ENCODE peak calls at places on chromosomes 4 and X, in ten cellular contexts. R is coronary artery, N is GM20000, V is fibroblast of pulmonary artery, P is astrocyte of the spinal cord, Z is cardiac fibroblast, I is choroid plexus epithelial cell, W is H9, O is spleen, K is RWPE1. Y is an unnamed sample.

GRCh38 chr4:145492376-145492775 is 10.7 kb downstream of the SMAD1 start:
- DNase-seq in R (no peak), N (no peak), V (no peak), P (no peak), Z (no peak), I (no peak), W (no peak), O (no peak), K (no peak), Y (no peak)

GRCh38 chr4:499563-499962 is 553 bp downstream of the PIGG start:
- DNase-seq in R (no peak), N (no peak), V (no peak), P (no peak), Z (no peak), I (no peak), W (no peak), O (no peak), K (no peak), Y (no peak)

GRCh38 chr4:104756837-104757236 is 262.1 kb upstream of the CXXC4 start:
- DNase-seq in R (no peak), N (no peak), V (no peak), P (no peak), Z (no peak), I (no peak), W (no peak), O (no peak), K (no peak), Y (no peak)

GRCh38 chr4:17807446-17807845 is 3.1 kb downstream of the DCAF16 start:
- DNase-seq in R (no peak), N (no peak), V (no peak), P (no peak), Z (peak), I (peak), W (no peak), O (no peak), K (no peak), Y (no peak)

GRCh38 chr4:113837397-113837796 is 75.9 kb upstream of the CAMK2D start:
- DNase-seq in R (no peak), N (peak), V (peak), P (peak), Z (peak), I (peak), W (no peak), O (no peak), K (peak), Y (peak)

GRCh38 chrX:85859426-85859825 is 187.9 kb downstream of the CHM start:
- DNase-seq in R (no peak), N (no peak), V (peak), P (no peak), Z (peak), I (peak), W (no peak), O (no peak), K (no peak), Y (no peak)

GRCh38 chr4:97998203-97998602 is 145.1 kb downstream of the STPG2 start:
- DNase-seq in R (no peak), N (no peak), V (no peak), P (no peak), Z (no peak), I (no peak), W (no peak), O (no peak), K (no peak), Y (no peak)

GRCh38 chrX:13126785-13127184 is 82.4 kb upstream of the FAM9C start:
- DNase-seq in R (no peak), N (no peak), V (peak), P (no peak), Z (peak), I (no peak), W (no peak), O (no peak), K (no peak), Y (no peak)

GRCh38 chr4:166017804-166018203 is 144.8 kb downstream of the TLL1 start:
- DNase-seq in R (no peak), N (no peak), V (no peak), P (peak), Z (no peak), I (no peak), W (no peak), O (no peak), K (no peak), Y (no peak)

GRCh38 chr4:126776361-126776760 is 856.4 kb upstream of the INTU start:
- DNase-seq in R (no peak), N (no peak), V (no peak), P (no peak), Z (peak), I (no peak), W (no peak), O (no peak), K (no peak), Y (no peak)

GRCh38 chr4:36208884-36209473 is 35.3 kb downstream of the ARAP2 start:
- DNase-seq in R (no peak), N (peak), V (no peak), P (no peak), Z (no peak), I (no peak), W (no peak), O (no peak), K (no peak), Y (peak)

GRCh38 chr4:142549726-142550463 is 296.2 kb downstream of the INPP4B start:
- DNase-seq in R (no peak), N (no peak), V (peak), P (peak), Z (peak), I (peak), W (no peak), O (no peak), K (peak), Y (no peak)

GRCh38 chr4:53185853-53186590 is 179.8 kb downstream of the SCFD2 start:
- DNase-seq in R (no peak), N (no peak), V (peak), P (peak), Z (peak), I (peak), W (no peak), O (no peak), K (no peak), Y (no peak)

GRCh38 chr4:48017108-48017527 is 546 bp downstream of the NIPAL1 start:
- DNase-seq in R (peak), N (peak), V (peak), P (peak), Z (peak), I (peak), W (peak), O (peak), K (peak), Y (peak)

GRCh38 chr4:118772149-118773081 is 63.5 kb downstream of the SEC24D start:
- DNase-seq in R (no peak), N (peak), V (peak), P (peak), Z (peak), I (peak), W (no peak), O (no peak), K (peak), Y (peak)

GRCh38 chr4:54566608-54567007 is 91.1 kb upstream of the KIT start:
- DNase-seq in R (no peak), N (no peak), V (no peak), P (no peak), Z (no peak), I (no peak), W (no peak), O (no peak), K (no peak), Y (no peak)

GRCh38 chr4:118774989-118775388 is 60.9 kb downstream of the SEC24D start:
- DNase-seq in R (no peak), N (no peak), V (no peak), P (peak), Z (no peak), I (peak), W (no peak), O (no peak), K (no peak), Y (no peak)

GRCh38 chr4:24489870-24490269 is 94.5 kb downstream of the DHX15 start:
- DNase-seq in R (no peak), N (no peak), V (peak), P (no peak), Z (peak), I (peak), W (no peak), O (no peak), K (no peak), Y (no peak)

GRCh38 chrX:40544343-40545250 is 36.2 kb upstream of the ATP6AP2 start:
- DNase-seq in R (no peak), N (no peak), V (peak), P (no peak), Z (peak), I (peak), W (no peak), O (no peak), K (no peak), Y (no peak)

GRCh38 chr4:6562931-6563901 is 11.8 kb upstream of the MAN2B2 start:
- DNase-seq in R (no peak), N (peak), V (no peak), P (peak), Z (peak), I (no peak), W (no peak), O (no peak), K (peak), Y (no peak)

GRCh38 chrX:104351173-104351769 is 96.5 kb upstream of the ESX1 start:
- DNase-seq in R (no peak), N (no peak), V (peak), P (peak), Z (peak), I (peak), W (no peak), O (no peak), K (peak), Y (no peak)

GRCh38 chr4:41204400-41204978 is 9.9 kb downstream of the APBB2 start:
- DNase-seq in R (no peak), N (no peak), V (peak), P (peak), Z (peak), I (peak), W (no peak), O (no peak), K (peak), Y (no peak)

GRCh38 chr4:140094701-140095420 is 59.1 kb downstream of the MAML3 start:
- DNase-seq in R (no peak), N (no peak), V (no peak), P (peak), Z (no peak), I (no peak), W (peak), O (peak), K (no peak), Y (no peak)

GRCh38 chrX:96407501-96407900 is 277.1 kb upstream of the DIAPH2 start:
- DNase-seq in R (no peak), N (no peak), V (peak), P (peak), Z (peak), I (peak), W (no peak), O (no peak), K (peak), Y (no peak)

GRCh38 chrX:107894038-107894437 is 68.4 kb downstream of the MID2 start:
- DNase-seq in R (no peak), N (peak), V (peak), P (peak), Z (peak), I (peak), W (no peak), O (no peak), K (peak), Y (peak)

GRCh38 chr4:169618286-169618685 is 2.1 kb upstream of the CLCN3 start:
- DNase-seq in R (no peak), N (no peak), V (peak), P (peak), Z (no peak), I (no peak), W (no peak), O (no peak), K (no peak), Y (no peak)

GRCh38 chrX:68719904-68720614 is 72.6 kb downstream of the STARD8 start:
- DNase-seq in R (no peak), N (no peak), V (no peak), P (no peak), Z (no peak), I (peak), W (no peak), O (peak), K (no peak), Y (no peak)

GRCh38 chr4:13612569-13612968 is 15.0 kb downstream of the BOD1L1 start:
- DNase-seq in R (no peak), N (no peak), V (no peak), P (no peak), Z (no peak), I (peak), W (no peak), O (no peak), K (no peak), Y (no peak)

GRCh38 chr4:147479376-147479775 is 1.5 kb upstream of the EDNRA start:
- DNase-seq in R (no peak), N (peak), V (peak), P (no peak), Z (peak), I (peak), W (no peak), O (no peak), K (no peak), Y (no peak)

GRCh38 chr4:189377576-189377975 is 563.1 kb upstream of the FRG1 start:
- DNase-seq in R (no peak), N (no peak), V (no peak), P (no peak), Z (no peak), I (no peak), W (no peak), O (no peak), K (no peak), Y (no peak)

GRCh38 chr4:48112017-48112667 is 21.9 kb downstream of the TXK start:
- DNase-seq in R (no peak), N (no peak), V (no peak), P (peak), Z (no peak), I (no peak), W (no peak), O (peak), K (peak), Y (no peak)

GRCh38 chrX:54484666-54485065 is 11.4 kb downstream of the FGD1 start:
- DNase-seq in R (no peak), N (no peak), V (no peak), P (no peak), Z (peak), I (no peak), W (peak), O (no peak), K (no peak), Y (no peak)

GRCh38 chrX:54479471-54480122 is 16.4 kb downstream of the FGD1 start:
- DNase-seq in R (no peak), N (no peak), V (no peak), P (no peak), Z (peak), I (peak), W (peak), O (peak), K (no peak), Y (no peak)

GRCh38 chrX:54482839-54483593 is 13.0 kb downstream of the FGD1 start:
- DNase-seq in R (no peak), N (no peak), V (no peak), P (no peak), Z (peak), I (no peak), W (peak), O (no peak), K (no peak), Y (no peak)

GRCh38 chrX:54483946-54484345 is 12.1 kb downstream of the FGD1 start:
- DNase-seq in R (no peak), N (no peak), V (no peak), P (no peak), Z (no peak), I (no peak), W (no peak), O (no peak), K (no peak), Y (no peak)

DNA sequence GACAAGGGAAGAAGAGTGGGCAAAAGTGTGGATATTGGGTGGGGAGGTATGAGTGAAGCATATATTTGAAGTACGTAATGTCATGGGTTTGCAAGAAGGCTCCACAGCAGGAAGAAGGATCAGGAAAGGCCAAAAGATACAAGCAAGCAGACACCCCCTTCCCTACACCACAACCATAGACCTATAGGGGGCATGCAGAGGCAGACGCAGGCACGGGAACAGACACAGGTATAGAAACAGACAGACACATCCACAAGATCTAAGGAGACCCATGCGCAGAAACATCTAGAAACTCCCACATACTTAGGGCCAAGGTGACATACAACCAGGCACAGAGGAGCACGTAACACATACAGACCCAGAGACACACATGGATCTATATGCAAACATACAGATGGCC is 14.3 kb downstream of the FGD1 start:
- DNase-seq in R (no peak), N (no peak), V (no peak), P (no peak), Z (no peak), I (peak), W (peak), O (no peak), K (no peak), Y (no peak)
- TF ChIP-seq CTCF in R (no peak), N (no peak), V (peak), P (peak), Z (no peak), I (peak), W (peak), O (no peak), K (no peak), Y (no peak)

DNA sequence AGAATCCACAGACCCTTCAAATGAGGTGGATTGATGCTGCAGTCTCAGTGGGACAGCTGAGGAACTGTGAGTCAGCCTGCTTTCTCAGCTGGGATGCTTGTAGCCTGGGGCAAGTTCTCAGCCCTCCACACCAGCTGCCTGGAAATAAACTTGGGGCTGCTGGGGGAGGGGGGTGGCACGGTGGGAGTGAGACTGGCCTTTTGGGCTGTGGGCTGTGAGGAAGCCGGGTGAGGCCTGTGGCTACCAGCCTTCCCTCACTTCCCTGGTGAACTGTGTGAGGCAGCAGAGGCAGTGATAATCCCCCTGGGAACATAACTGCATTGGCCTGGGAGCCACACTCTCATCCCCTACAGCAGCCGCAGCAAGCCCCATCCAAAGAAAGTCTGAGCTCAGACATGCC is 114.5 kb upstream of the GUCY1A1 start:
- DNase-seq in R (no peak), N (no peak), V (no peak), P (peak), Z (no peak), I (no peak), W (peak), O (no peak), K (no peak), Y (no peak)
- TF ChIP-seq CTCF in R (no peak), N (no peak), V (no peak), P (no peak), Z (no peak), I (no peak), W (no peak), O (no peak), K (no peak), Y (no peak)

GRCh38 chr4:133320576-133321170 is 171.6 kb downstream of the PCDH10 start:
- DNase-seq in R (no peak), N (peak), V (peak), P (peak), Z (peak), I (peak), W (peak), O (no peak), K (peak), Y (peak)
- TF ChIP-seq CTCF in R (no peak), N (peak), V (peak), P (peak), Z (peak), I (peak), W (peak), O (no peak), K (peak), Y (peak)

DNA sequence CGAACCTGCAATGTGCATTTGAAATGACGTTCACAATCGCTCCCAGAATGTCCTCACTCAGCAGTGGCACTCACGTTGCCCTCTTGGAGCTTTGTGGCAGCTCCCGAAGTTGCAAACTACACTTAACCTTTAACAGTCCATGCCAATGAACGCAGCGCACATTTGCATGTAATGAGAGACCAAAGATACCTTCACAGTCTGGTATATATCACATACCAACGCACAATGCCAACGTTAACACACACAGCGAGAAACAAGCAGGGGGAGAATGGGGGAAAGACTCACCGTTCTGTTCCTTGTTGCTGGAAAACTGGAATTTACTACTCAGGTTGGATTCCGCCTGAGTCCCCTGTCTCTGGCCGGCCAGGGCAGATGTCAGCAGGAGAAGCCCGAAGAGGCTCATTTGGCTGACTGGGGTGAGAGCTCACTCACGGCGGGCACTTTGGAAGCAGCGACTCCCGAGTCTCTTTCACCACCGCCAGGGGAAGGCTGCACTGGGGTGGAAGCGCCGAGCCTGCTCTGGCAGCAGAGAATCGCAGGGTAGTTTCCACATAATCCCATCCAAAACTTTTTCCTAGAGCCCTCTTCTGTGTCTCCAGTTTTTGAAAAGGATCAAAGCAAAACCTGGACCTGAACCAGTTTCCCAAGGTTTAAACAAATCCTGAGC is 965 bp downstream of the PDGFC start:
- DNase-seq in R (peak), N (peak), V (peak), P (no peak), Z (peak), I (peak), W (peak), O (peak), K (peak), Y (peak)
- TF ChIP-seq CTCF in R (peak), N (no peak), V (peak), P (peak), Z (peak), I (peak), W (peak), O (no peak), K (peak), Y (no peak)

GRCh38 chr4:2412885-2413716 is 5.3 kb downstream of the ZFYVE28 start:
- DNase-seq in R (peak), N (peak), V (peak), P (peak), Z (peak), I (peak), W (peak), O (peak), K (peak), Y (peak)
- TF ChIP-seq CTCF in R (peak), N (peak), V (peak), P (peak), Z (peak), I (peak), W (peak), O (peak), K (peak), Y (peak)

GRCh38 chr4:71162386-71162785 is 168.9 kb downstream of the DCK start:
- DNase-seq in R (no peak), N (no peak), V (no peak), P (no peak), Z (no peak), I (no peak), W (no peak), O (no peak), K (no peak), Y (no peak)
- TF ChIP-seq CTCF in R (no peak), N (no peak), V (no peak), P (no peak), Z (no peak), I (no peak), W (no peak), O (no peak), K (no peak), Y (no peak)

DNA sequence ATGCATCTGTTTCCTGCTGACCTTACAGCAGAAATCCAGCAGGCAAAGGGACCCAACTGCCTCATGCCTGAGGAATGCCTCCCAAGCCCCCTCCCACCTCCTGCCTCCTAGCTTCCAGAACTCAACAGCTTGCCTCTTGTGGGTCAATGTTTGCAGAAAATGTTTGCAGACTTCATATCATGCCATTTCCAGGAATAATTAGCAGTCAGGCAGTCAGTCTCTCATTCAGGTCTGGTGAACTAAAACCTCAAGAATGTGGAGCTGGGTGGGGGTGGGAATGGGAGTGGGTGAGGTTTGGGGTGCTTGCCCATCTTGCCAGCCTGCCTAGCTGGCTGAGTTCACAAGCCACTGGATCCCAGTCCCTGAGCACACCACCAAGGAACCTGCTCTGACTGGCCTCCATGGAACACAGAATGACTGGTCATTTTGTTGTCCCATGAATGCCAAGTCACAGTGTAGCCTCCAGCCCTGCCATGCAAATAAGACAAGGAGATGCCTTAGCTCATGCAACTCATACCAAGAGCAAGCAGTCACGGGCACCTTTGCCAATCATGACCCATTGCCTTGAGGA is 12.1 kb upstream of the PLAC1 start:
- DNase-seq in R (no peak), N (no peak), V (peak), P (peak), Z (peak), I (peak), W (no peak), O (no peak), K (peak), Y (no peak)
- TF ChIP-seq CTCF in R (no peak), N (no peak), V (no peak), P (no peak), Z (no peak), I (no peak), W (no peak), O (no peak), K (no peak), Y (no peak)